ENCODE peak calls at places on chromosomes 4 and X, in seven cellular contexts. H is kidney, F is AG04450, Y is Panc1, Z is astrocyte, O is pancreas, D is A549. W is an unnamed sample.

GRCh38 chr4:184268574-184269160 is 51.0 kb upstream of the ENPP6 start:
- DNase-seq in F (no peak), H (no peak), Y (no peak), O (no peak), Z (no peak), D (no peak), W (no peak)

GRCh38 chr4:110487873-110488272 is 11.9 kb downstream of the ENPEP start:
- DNase-seq in D (no peak), Z (no peak), H (no peak), Y (no peak), O (no peak), F (no peak), W (no peak)

GRCh38 chr4:156571146-156571545 is 400.5 kb downstream of the PDGFC start:
- DNase-seq in D (no peak), Z (no peak), Y (no peak), F (no peak), O (no peak), H (no peak), W (no peak)

GRCh38 chr4:65383589-65384305 is 286.5 kb downstream of the EPHA5 start:
- DNase-seq in O (no peak), Z (peak; percentile 60), F (no peak), H (no peak), D (peak; percentile 0), Y (peak; percentile 2), W (no peak)

GRCh38 chrX:139739138-139739537 is 31.2 kb upstream of the MCF2 start:
- DNase-seq in D (no peak), H (no peak), Z (peak; percentile 63), O (no peak), Y (no peak), F (no peak), W (no peak)

GRCh38 chr4:84418032-84418709 is 80.9 kb downstream of the NKX6-1 start:
- DNase-seq in D (no peak), H (no peak), O (peak; percentile 15), F (no peak), Y (no peak), Z (no peak), W (peak; percentile 30)

GRCh38 chr4:48746608-48747374 is 33.3 kb downstream of the FRYL start:
- DNase-seq in D (no peak), Y (no peak), Z (no peak), H (no peak), O (no peak), F (no peak), W (no peak)

GRCh38 chr4:148951346-148951745 is 509.1 kb upstream of the NR3C2 start:
- DNase-seq in H (no peak), D (no peak), Y (no peak), Z (no peak), O (no peak), F (no peak), W (no peak)

GRCh38 chrX:19728083-19728648 is 159.2 kb downstream of the SH3KBP1 start:
- DNase-seq in D (no peak), Y (no peak), O (no peak), F (no peak), Z (no peak), H (no peak), W (no peak)

GRCh38 chrX:44898411-44899221 is 25.6 kb downstream of the KDM6A start:
- DNase-seq in Y (no peak), O (no peak), F (no peak), D (no peak), H (no peak), Z (peak; percentile 46), W (no peak)

GRCh38 chrX:153906126-153906917 is 1.8 kb downstream of the AVPR2 start:
- DNase-seq in F (no peak), H (peak; percentile 72), Y (no peak), O (no peak), D (no peak), Z (no peak), W (no peak)

GRCh38 chr4:38314663-38315062 is 349.3 kb upstream of the KLF3 start:
- DNase-seq in D (no peak), H (peak; percentile 89), Y (no peak), O (peak; percentile 68), F (no peak), Z (no peak), W (no peak)

GRCh38 chr4:185810746-185811508 is 1.1 kb downstream of the SORBS2 start:
- DNase-seq in O (no peak), H (no peak), D (no peak), Z (no peak), F (no peak), Y (no peak), W (no peak)

GRCh38 chr4:38281416-38282071 is 321.3 kb downstream of the PTTG2 start:
- DNase-seq in O (no peak), Z (peak; percentile 56), D (no peak), Y (no peak), F (no peak), H (no peak), W (no peak)

GRCh38 chrX:112247714-112248113 is 165.1 kb upstream of the TRPC5 start:
- DNase-seq in Z (no peak), Y (no peak), D (no peak), O (no peak), H (no peak), F (no peak), W (no peak)

GRCh38 chr4:156710571-156711195 is 260.9 kb downstream of the PDGFC start:
- DNase-seq in O (no peak), D (no peak), H (no peak), F (no peak), Y (no peak), Z (peak; percentile 18), W (no peak)

GRCh38 chr4:83535945-83536648 is at the start of gene GPAT3:
- DNase-seq in F (no peak), D (peak; percentile 78), H (peak; percentile 94), Y (peak; percentile 54), O (peak; percentile 89), Z (peak; percentile 46), W (peak; percentile 67)

GRCh38 chr4:127995776-127996175 is 30.6 kb downstream of the ABHD18 start:
- DNase-seq in Z (peak; percentile 20), O (no peak), F (no peak), D (peak; percentile 26), Y (no peak), H (no peak), W (no peak)

GRCh38 chr4:81650871-81651270 is 179.2 kb upstream of the RASGEF1B start:
- DNase-seq in F (no peak), H (no peak), Z (peak; percentile 8), O (no peak), D (no peak), Y (no peak), W (no peak)

GRCh38 chr4:139438141-139438540 is 15.8 kb upstream of the RAB33B start:
- DNase-seq in O (no peak), Z (no peak), F (no peak), H (no peak), Y (no peak), D (no peak), W (no peak)

GRCh38 chr4:11813951-11814446 is 385.3 kb upstream of the HS3ST1 start:
- DNase-seq in O (no peak), H (no peak), Z (no peak), D (no peak), F (no peak), Y (no peak), W (no peak)

GRCh38 chr4:11817088-11817487 is 388.4 kb upstream of the HS3ST1 start:
- DNase-seq in Z (no peak), D (no peak), F (no peak), O (no peak), H (no peak), Y (no peak), W (no peak)

DNA sequence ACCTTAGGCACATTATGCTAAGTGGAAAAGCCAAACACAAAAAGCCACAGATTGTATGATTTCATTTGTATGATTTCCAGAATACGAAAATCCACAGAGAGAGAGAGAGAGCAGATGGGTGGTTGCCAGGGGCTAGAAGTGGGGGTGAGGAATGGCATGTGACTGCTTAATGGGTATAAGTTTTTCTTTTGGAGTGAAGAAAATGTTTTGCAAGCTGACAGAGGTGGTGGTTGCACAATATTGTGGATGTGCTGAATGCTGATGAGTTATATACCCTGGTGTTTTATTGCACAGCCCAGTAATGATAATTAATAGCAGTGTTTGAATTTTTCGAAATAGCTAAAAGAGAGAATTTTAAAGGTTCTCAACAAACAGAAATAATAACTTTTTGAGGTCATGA is 386.1 kb upstream of the HS3ST1 start:
- DNase-seq in Y (no peak), H (no peak), D (no peak), O (no peak), Z (no peak), F (no peak), W (no peak)
- TF ChIP-seq CTCF in Y (no peak), H (no peak), D (no peak), O (no peak), Z (no peak), F (no peak), W (no peak)

DNA sequence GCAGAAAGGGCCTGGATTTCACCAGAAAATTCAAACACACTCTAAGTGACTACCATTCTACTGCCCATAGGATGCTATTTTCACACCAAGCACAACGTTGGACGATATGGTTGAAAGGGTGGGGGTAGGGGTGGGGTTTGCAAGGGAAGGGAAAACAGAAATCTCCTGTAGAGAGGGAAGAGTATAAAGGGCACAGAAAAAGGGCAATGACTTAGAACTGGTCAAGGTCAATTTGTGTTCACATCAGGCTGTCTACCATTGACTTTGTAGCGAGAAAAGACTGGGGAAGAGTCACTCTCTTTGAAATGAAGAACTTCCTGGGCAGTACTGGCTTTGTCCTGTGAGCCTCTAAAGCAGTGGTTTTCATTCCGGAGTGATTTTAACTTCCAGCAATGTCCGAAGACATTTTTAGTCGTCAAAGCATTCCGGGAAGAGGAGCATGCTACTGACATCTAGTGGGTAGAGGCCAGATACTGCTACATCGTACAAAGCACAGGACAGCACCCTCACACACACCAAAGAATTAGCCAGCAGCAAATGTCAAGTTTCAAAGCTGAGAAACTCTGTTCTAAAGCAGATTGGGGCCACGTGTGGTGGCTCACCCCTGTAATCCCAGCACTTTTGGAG is 48.4 kb upstream of the SLC7A3 start:
- DNase-seq in Y (no peak), Z (peak; percentile 43), D (peak; percentile 18), F (no peak), O (no peak), H (no peak), W (peak; percentile 6)
- TF ChIP-seq CTCF in Y (peak; percentile 73), Z (peak; percentile 38), D (peak; percentile 35), F (peak; percentile 58), O (no peak), H (peak; percentile 10), W (peak; percentile 56)

GRCh38 chrX:100685997-100686305 is 42.0 kb downstream of the SRPX2 start:
- DNase-seq in O (no peak), H (no peak), F (no peak), Y (no peak), Z (no peak), D (no peak), W (no peak)
- TF ChIP-seq CTCF in O (no peak), H (no peak), F (no peak), Y (peak; percentile 67), Z (no peak), D (no peak), W (no peak)

DNA sequence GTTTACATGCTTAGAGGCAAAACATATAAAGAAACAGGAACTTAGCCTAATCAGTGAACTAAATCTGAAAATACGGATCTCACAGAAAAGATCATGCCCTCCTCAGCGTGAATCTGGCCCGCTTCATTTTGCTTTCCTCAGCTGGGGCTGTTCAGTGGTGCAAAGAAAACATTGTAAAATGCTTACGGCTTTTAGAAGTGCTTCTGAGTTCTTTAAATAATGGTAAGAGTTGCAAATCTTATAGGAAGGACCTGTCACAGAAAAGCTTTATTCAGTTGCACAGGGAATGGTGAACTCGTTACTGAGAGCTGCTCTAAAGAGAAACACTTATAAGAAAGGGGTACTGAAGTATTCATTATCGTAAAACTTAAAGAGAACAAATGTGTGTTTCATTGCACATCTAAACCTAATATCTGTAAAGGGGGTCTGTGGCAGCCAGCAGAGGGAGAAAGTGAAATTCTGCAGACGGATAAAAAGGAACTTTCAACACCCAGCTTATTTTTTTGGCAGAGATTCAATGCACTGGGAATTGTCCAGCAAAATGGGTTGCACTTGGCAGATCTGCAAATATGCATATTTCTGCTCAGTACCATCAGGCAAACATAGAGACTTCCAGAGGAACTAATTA is 139.2 kb upstream of the ANK2 start:
- DNase-seq in Y (no peak), F (no peak), D (no peak), H (no peak), Z (peak; percentile 60), O (no peak), W (peak; percentile 34)
- TF ChIP-seq CTCF in Y (no peak), F (no peak), D (no peak), H (no peak), Z (no peak), O (no peak), W (peak; percentile 38)

W was measured in BE2C.